ENCODE peak calls at places on chromosomes 2 and 18, in ten cellular contexts. S, O, J, L, F, X, H, Z, M and A are unnamed samples.

GRCh38 chr2:134745023-134745422 is 26.2 kb upstream of the TMEM163 start:
- DNase-seq in S (no peak), O (no peak), J (no peak), L (no peak), F (no peak), X (no peak), H (no peak), Z (no peak), M (no peak), A (no peak)

GRCh38 chr2:15926252-15926651 is 14.1 kb upstream of the MYCN start:
- DNase-seq in S (no peak), O (no peak), J (no peak), L (no peak), F (no peak), X (no peak), H (no peak), Z (no peak), M (no peak), A (no peak)

GRCh38 chr2:144014108-144014507 is 505.8 kb downstream of the ZEB2 start:
- DNase-seq in S (peak; percentile 19), O (no peak), J (no peak), L (no peak), F (no peak), X (no peak), H (peak; percentile 80), Z (no peak), M (no peak), A (no peak)

GRCh38 chr18:75854174-75854573 is 426.7 kb upstream of the SMIM21 start:
- DNase-seq in S (peak; percentile 8), O (no peak), J (no peak), L (no peak), F (peak; percentile 17), X (no peak), H (no peak), Z (no peak), M (no peak), A (no peak)

GRCh38 chr18:8608795-8609673 is at the start of gene RAB12:
- DNase-seq in S (peak; percentile 82), O (peak; percentile 88), J (peak; percentile 96), L (peak; percentile 49), F (peak; percentile 78), X (peak; percentile 92), H (peak; percentile 93), Z (peak; percentile 68), M (peak; percentile 70), A (peak; percentile 63)

GRCh38 chr2:230583593-230583992 is 129.0 kb upstream of the CAB39 start:
- DNase-seq in S (no peak), O (no peak), J (no peak), L (no peak), F (no peak), X (no peak), H (no peak), Z (no peak), M (no peak), A (no peak)

GRCh38 chr2:240236217-240237111 is 96.0 kb upstream of the OTOS start:
- DNase-seq in S (no peak), O (peak; percentile 44), J (no peak), L (no peak), F (no peak), X (peak; percentile 68), H (no peak), Z (no peak), M (no peak), A (no peak)

GRCh38 chr2:26691881-26692813 is at the start of gene KCNK3:
- DNase-seq in S (peak; percentile 36), O (no peak), J (no peak), L (no peak), F (peak; percentile 81), X (peak; percentile 95), H (peak; percentile 77), Z (peak; percentile 9), M (no peak), A (no peak)

GRCh38 chr2:101152195-101153076 is 1.3 kb upstream of the TBC1D8 start:
- DNase-seq in S (peak; percentile 57), O (peak; percentile 69), J (no peak), L (no peak), F (no peak), X (peak; percentile 74), H (peak; percentile 61), Z (peak; percentile 46), M (no peak), A (no peak)

GRCh38 chr2:157307021-157307420 is 18.6 kb downstream of the ERMN start:
- DNase-seq in S (peak; percentile 52), O (no peak), J (no peak), L (no peak), F (no peak), X (no peak), H (peak; percentile 42), Z (no peak), M (no peak), A (no peak)

GRCh38 chr2:164150601-164151000 is 414.8 kb upstream of the FIGN start:
- DNase-seq in S (no peak), O (no peak), J (no peak), L (no peak), F (no peak), X (no peak), H (peak; percentile 26), Z (no peak), M (no peak), A (no peak)

GRCh38 chr2:219876931-219877330 is 249.5 kb downstream of the SLC4A3 start:
- DNase-seq in S (no peak), O (no peak), J (no peak), L (no peak), F (no peak), X (no peak), H (no peak), Z (no peak), M (no peak), A (no peak)

GRCh38 chr2:47422560-47422959 is 19.6 kb downstream of the MSH2 start:
- DNase-seq in S (peak; percentile 86), O (no peak), J (no peak), L (no peak), F (no peak), X (no peak), H (peak; percentile 58), Z (no peak), M (no peak), A (no peak)

GRCh38 chr2:85017436-85018048 is 46.6 kb downstream of the KCMF1 start:
- DNase-seq in S (peak; percentile 34), O (no peak), J (no peak), L (no peak), F (no peak), X (no peak), H (peak; percentile 47), Z (no peak), M (no peak), A (no peak)

GRCh38 chr2:200159366-200159720 is 147.2 kb upstream of the SPATS2L start:
- DNase-seq in S (peak; percentile 87), O (no peak), J (no peak), L (no peak), F (no peak), X (no peak), H (no peak), Z (no peak), M (no peak), A (peak; percentile 28)

GRCh38 chr2:127355407-127356008 is 32.3 kb downstream of the MAP3K2 start:
- DNase-seq in S (peak; percentile 15), O (no peak), J (no peak), L (no peak), F (no peak), X (no peak), H (peak; percentile 32), Z (no peak), M (no peak), A (no peak)

GRCh38 chr2:3774336-3774735 is 71.0 kb downstream of the DCDC2C start:
- DNase-seq in S (no peak), O (no peak), J (no peak), L (no peak), F (no peak), X (no peak), H (no peak), Z (no peak), M (no peak), A (no peak)

GRCh38 chr2:222057249-222058073 is 241.3 kb downstream of the PAX3 start:
- DNase-seq in S (peak; percentile 13), O (no peak), J (no peak), L (no peak), F (peak; percentile 41), X (no peak), H (peak; percentile 52), Z (no peak), M (no peak), A (no peak)

GRCh38 chr18:33593261-33593660 is 15.2 kb downstream of the ASXL3 start:
- DNase-seq in S (no peak), O (no peak), J (no peak), L (no peak), F (peak; percentile 41), X (no peak), H (no peak), Z (no peak), M (no peak), A (no peak)

GRCh38 chr18:39834636-39835035 is 2120.4 kb upstream of the PIK3C3 start:
- DNase-seq in S (no peak), O (no peak), J (no peak), L (no peak), F (no peak), X (no peak), H (no peak), Z (no peak), M (no peak), A (no peak)

GRCh38 chr2:224584111-224584764 is 925 bp downstream of the CUL3 start:
- DNase-seq in S (peak; percentile 49), O (peak; percentile 52), J (no peak), L (no peak), F (peak; percentile 26), X (no peak), H (peak; percentile 72), Z (peak; percentile 25), M (no peak), A (no peak)

GRCh38 chr2:104690255-104690999 is 163.5 kb upstream of the POU3F3 start:
- DNase-seq in S (no peak), O (no peak), J (no peak), L (no peak), F (no peak), X (no peak), H (peak; percentile 19), Z (no peak), M (no peak), A (no peak)

GRCh38 chr2:159399716-159400525 is 113.4 kb upstream of the WDSUB1 start:
- DNase-seq in S (peak; percentile 64), O (no peak), J (no peak), L (peak; percentile 6), F (no peak), X (no peak), H (peak; percentile 54), Z (no peak), M (no peak), A (peak; percentile 8)

GRCh38 chr2:204072443-204073324 is 136.1 kb downstream of the ICOS start:
- DNase-seq in S (peak; percentile 16), O (no peak), J (no peak), L (no peak), F (peak; percentile 57), X (no peak), H (peak; percentile 16), Z (no peak), M (peak; percentile 8), A (no peak)

GRCh38 chr18:63869851-63870250 is 17.7 kb upstream of the SERPINB2 start:
- DNase-seq in S (peak; percentile 79), O (no peak), J (no peak), L (no peak), F (no peak), X (no peak), H (peak; percentile 86), Z (no peak), M (no peak), A (no peak)

GRCh38 chr2:108586116-108586515 is 51.8 kb downstream of the LIMS1 start:
- DNase-seq in S (peak; percentile 21), O (no peak), J (no peak), L (no peak), F (no peak), X (no peak), H (peak; percentile 70), Z (no peak), M (no peak), A (no peak)

GRCh38 chr2:29082804-29083495 is 8.6 kb upstream of the PCARE start:
- DNase-seq in S (no peak), O (no peak), J (no peak), L (no peak), F (no peak), X (no peak), H (no peak), Z (no peak), M (no peak), A (no peak)

GRCh38 chr2:121150126-121150525 is 134.9 kb downstream of the TFCP2L1 start:
- DNase-seq in S (no peak), O (no peak), J (no peak), L (no peak), F (no peak), X (no peak), H (no peak), Z (no peak), M (no peak), A (no peak)